ENCODE peak calls at places on chromosomes 12 and 14, in four cellular contexts. D is ovary, Z is left ventricle myocardium inferior, H is heart left ventricle. E is an unnamed sample. For H3K4me1, the result is how much of the 10 kb centered on the place peaks cover.

GRCh38 chr14:61611880-61612630 is 83.3 kb upstream of the HIF1A start:
- DNase-seq in D (no peak), Z (no peak), H (no peak), E (no peak)

GRCh38 chr14:87869619-87870583 is 123.1 kb downstream of the GALC start:
- DNase-seq in D (no peak), Z (no peak), H (no peak), E (no peak)

GRCh38 chr12:47282206-47282605 is 202.4 kb upstream of the AMIGO2 start:
- DNase-seq in D (no peak), Z (no peak), H (no peak), E (no peak)

GRCh38 chr12:106953352-106954260 is 2.1 kb upstream of the TMEM263 start:
- DNase-seq in D (no peak), Z (no peak), H (no peak), E (no peak)

GRCh38 chr14:63891148-63891964 is 38.6 kb downstream of the SYNE2 start:
- DNase-seq in D (peak), Z (no peak), H (no peak), E (no peak)

GRCh38 chr12:77382096-77382742 is 316.9 kb upstream of the E2F7 start:
- DNase-seq in D (no peak), Z (no peak), H (no peak), E (no peak)

GRCh38 chr14:43003845-43004244 is 1397.2 kb downstream of the LRFN5 start:
- DNase-seq in D (no peak), Z (no peak), H (no peak), E (no peak)

GRCh38 chr12:93062100-93062419 is 133.0 kb upstream of the EEA1 start:
- DNase-seq in D (no peak), Z (no peak), H (no peak), E (no peak)

GRCh38 chr12:99131761-99132199 is 486.7 kb downstream of the APAF1 start:
- DNase-seq in D (no peak), Z (peak), H (peak), E (no peak)

GRCh38 chr12:19547258-19547657 is 108.0 kb downstream of the AEBP2 start:
- DNase-seq in D (no peak), Z (no peak), H (no peak), E (no peak)

GRCh38 chr12:3748620-3749019 is 4.3 kb downstream of the CRACR2A start:
- DNase-seq in D (no peak), Z (no peak), H (no peak), E (no peak)

GRCh38 chr14:28954025-28954424 is 187.4 kb downstream of the FOXG1 start:
- DNase-seq in D (no peak), Z (no peak), H (no peak), E (no peak)

GRCh38 chr12:67943295-67943892 is 45.9 kb upstream of the IFNG-AS1 start:
- DNase-seq in D (no peak), Z (no peak), H (no peak), E (no peak)

GRCh38 chr12:105272814-105273416 is 36.9 kb upstream of the APPL2 start:
- DNase-seq in D (no peak), Z (no peak), H (no peak), E (no peak)

GRCh38 chr12:48780381-48781025 is 8.4 kb downstream of the ADCY6 start:
- DNase-seq in D (no peak), Z (no peak), H (no peak), E (no peak)

GRCh38 chr12:40222247-40222646 is 2.5 kb upstream of the LRRK2 start:
- DNase-seq in D (no peak), Z (no peak), H (no peak), E (no peak)

GRCh38 chr14:101739446-101740141 is 21.9 kb upstream of the PPP2R5C start:
- DNase-seq in D (no peak), Z (no peak), H (no peak), E (no peak)

GRCh38 chr12:116336542-116337065 is 59.1 kb upstream of the MED13L start:
- DNase-seq in D (no peak), Z (no peak), H (no peak), E (no peak)

GRCh38 chr12:92065018-92065499 is 80.6 kb downstream of the BTG1 start:
- DNase-seq in D (no peak), Z (no peak), H (no peak), E (no peak)

DNA sequence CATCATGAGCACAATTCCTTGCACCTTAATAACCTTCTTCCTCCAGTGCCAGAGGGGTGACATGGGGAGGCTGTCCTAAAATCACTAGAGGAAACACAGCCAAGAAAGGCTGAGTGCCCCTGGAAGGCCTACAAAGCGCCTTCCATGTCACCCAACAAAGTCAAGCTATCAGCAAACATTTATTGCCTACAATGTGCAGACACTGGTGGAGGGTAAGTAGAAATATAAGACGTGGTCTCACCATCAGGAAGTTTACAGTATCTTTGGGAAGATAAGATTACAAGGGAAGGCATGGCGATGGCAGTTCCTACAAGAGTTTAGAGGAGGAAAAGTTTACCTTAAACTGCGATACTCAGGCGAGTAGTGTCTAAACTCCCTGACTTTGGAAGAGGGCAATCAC is 27.9 kb downstream of the DMAC2L start:
- DNase-seq in D (no peak), Z (no peak), H (no peak), E (no peak)
- H3K4me3 ChIP-seq in D (no peak), Z (no peak), H (no peak), E (no peak)

GRCh38 chr14:89163237-89163636 is 253.8 kb downstream of the FOXN3 start:
- DNase-seq in D (no peak), Z (no peak), H (no peak), E (no peak)
- TF ChIP-seq CTCF in D (no peak), Z (no peak), H (no peak), E (no peak)

DNA sequence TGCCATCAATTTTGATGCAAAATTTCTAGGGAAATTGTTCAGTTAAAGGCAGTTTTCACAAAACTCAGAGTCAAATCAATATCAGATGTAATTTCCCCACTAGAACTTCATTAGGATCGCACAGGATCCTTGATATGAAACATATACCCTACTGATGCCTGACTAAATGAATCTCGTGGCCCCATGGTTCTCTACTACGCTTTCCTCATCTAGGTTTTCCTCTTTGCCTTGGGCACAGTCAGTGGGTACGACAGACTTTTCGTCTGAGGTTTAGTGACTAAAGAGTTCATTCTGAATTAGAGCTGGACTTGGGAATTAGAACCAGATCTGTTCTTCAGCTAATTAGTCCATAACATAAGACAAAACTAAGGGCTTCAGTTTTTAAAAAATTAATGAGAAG is 42.5 kb upstream of the GNPNAT1 start:
- DNase-seq in D (no peak), Z (no peak), H (no peak), E (no peak)
- H3K4me1 ChIP-seq in D (under half), Z (under half), H (under half), E (under half)

DNA sequence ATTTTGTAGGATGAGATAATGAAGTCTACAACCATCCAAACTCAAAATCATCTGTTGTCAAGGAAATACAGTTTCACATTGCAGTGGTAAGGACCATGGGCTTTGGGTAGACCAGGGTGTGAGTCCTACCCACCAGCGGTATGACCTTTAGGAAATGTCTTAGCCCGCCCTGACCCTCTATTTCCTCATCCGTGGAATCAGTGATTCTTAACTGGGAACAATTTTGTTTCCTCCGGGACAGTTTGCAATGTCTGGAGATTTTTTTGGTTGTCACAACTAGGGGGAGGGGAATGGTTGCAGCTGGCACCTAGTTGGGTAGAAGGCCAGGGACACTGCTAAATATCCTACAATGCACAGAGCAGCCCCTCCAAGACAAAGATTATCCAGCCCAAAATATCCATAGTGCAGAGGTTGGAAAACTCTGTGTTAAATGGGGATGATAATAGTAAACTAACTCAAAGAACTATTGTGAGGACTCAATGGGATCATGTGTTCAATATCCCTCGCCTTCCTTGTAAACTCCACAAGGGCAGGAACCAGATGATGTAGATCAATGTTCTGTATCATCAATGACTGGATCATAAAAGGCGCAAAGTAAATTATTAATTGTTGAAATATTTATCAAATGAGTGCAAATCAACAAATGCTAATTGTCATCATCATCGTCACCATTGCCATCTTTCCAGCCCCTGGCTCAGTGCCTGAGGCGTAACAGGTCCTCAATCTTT is 15.7 kb upstream of the IFT81 start:
- DNase-seq in D (no peak), Z (peak), H (no peak), E (peak)
- H3K4me3 ChIP-seq in D (no peak), Z (peak), H (no peak), E (no peak)

DNA sequence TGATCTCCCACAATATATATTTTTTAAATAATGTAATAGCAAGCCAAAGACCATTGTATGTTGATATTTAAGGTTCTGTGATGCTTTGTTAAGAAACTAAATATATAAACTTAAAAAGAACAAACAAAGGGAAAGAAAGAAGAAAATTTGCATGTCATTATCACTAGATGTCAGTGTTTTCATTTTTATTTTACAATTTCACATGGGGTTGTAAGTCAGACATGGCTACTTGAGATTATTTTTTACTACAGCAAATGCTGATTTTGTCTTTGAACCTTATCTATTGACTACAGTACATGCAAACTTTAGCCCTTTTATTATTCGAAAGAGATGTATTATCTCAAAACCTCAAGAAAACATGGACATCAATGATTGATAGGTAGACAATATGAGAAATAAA is 36.1 kb downstream of the SLCO1C1 start:
- DNase-seq in D (no peak), Z (no peak), H (no peak), E (no peak)
- TF ChIP-seq CTCF in D (no peak), Z (no peak), H (no peak), E (no peak)

DNA sequence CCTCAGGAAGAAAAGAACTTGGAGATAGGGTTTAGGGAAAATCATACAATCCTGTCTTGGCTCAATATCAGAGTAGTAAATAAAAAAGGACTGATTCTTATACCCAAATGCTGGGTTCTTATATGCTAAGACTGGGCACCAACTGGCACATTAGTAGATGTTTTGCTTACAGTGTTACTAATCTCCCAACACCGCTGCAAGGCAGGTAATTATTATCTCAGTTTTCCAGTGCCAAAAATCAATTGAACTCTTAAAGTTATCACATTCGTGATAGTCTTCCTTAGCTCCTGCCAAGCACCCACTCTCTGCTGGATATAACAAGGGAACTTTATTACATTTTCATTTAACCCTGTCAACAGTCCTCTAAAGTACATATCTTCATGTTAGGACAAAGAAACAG is 25.0 kb upstream of the HIGD1C start:
- DNase-seq in D (no peak), Z (no peak), H (no peak), E (no peak)
- H3K4me1 ChIP-seq in D (under half), Z (half or more), H (half or more), E (half or more)

DNA sequence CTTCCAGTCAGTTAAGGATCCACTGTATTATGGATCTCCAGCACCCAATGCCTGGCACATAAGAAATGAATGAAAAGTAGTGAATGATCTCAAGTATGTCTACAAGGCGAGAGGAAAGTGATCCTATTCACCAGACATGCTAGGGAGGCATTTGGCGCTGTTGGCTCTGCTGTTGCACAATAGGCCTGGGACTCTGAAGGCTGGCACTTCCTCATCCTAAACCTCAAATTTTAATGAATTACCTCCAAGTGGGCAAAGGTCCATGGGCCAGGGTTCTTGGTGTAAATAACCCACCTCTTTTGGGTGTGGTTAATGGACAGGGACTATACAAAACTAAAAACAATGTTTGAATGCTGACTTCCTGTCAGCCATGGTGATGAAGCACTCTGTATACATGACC is 173.4 kb upstream of the PZP start:
- DNase-seq in D (no peak), Z (no peak), H (no peak), E (no peak)
- H3K4me3 ChIP-seq in D (no peak), Z (no peak), H (no peak), E (no peak)

GRCh38 chr12:75289678-75290200 is 40.4 kb downstream of the CAPS2 start:
- DNase-seq in D (no peak), Z (no peak), H (no peak), E (no peak)
- TF ChIP-seq CTCF in D (no peak), Z (peak), H (no peak), E (no peak)

DNA sequence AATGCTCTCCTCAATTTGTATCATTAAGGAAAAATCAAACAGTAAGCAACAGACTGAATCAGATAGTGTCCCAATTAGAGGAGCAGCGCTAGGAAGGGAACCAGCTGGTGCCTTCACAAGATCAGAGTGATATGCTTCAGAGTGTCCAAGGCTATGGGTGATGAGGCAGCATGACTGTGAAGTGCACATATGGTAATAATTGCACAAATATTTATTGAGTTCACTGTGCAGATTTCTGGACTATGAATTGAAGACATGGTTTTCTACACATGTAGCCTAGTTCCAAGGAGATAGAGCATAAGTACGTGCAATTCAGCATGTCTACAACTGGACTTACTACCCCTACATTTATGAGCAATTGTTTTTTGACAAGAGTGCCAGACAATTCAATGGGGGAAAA is 78.8 kb upstream of the EVL start:
- DNase-seq in D (no peak), Z (no peak), H (no peak), E (no peak)
- H3K4me1 ChIP-seq in D (under half), Z (under half), H (under half), E (under half)

E was measured in tibial artery.